ENCODE peak calls at places on chromosomes 16 and 17, in four cellular contexts. W is A549, S is GM12878, J is K562. P is an unnamed sample.

GRCh38 chr16:68417711-68418301 is 30.5 kb downstream of the SMPD3 start:
- DNase-seq in W (no peak), S (peak; percentile 73), J (peak; percentile 25), P (no peak)

GRCh38 chr16:68072038-68072695 is 13.0 kb upstream of the NFATC3 start:
- DNase-seq in W (no peak), S (no peak), J (peak; percentile 67), P (no peak)

GRCh38 chr16:64882385-64882784 is 239.5 kb downstream of the CDH11 start:
- DNase-seq in W (no peak), S (no peak), J (no peak), P (no peak)

GRCh38 chr17:63827002-63827800 is at the start of the genes FTSJ3 and PSMC5:
- DNase-seq in W (peak; percentile 97), S (peak; percentile 84), J (peak; percentile 93), P (peak; percentile 95)

GRCh38 chr17:28182559-28182958 is 136.4 kb upstream of the TMEM97 start:
- DNase-seq in W (no peak), S (no peak), J (no peak), P (no peak)

GRCh38 chr16:89363621-89364393 is 126.6 kb downstream of the ANKRD11 start:
- DNase-seq in W (peak; percentile 65), S (no peak), J (peak; percentile 52), P (peak; percentile 51)

GRCh38 chr17:65730711-65731169 is 169.3 kb upstream of the AXIN2 start:
- DNase-seq in W (no peak), S (no peak), J (no peak), P (no peak)

GRCh38 chr16:73143681-73144370 is 95.9 kb upstream of the ZFHX3 start:
- DNase-seq in W (no peak), S (no peak), J (no peak), P (no peak)

GRCh38 chr16:57535680-57536305 is 578 bp downstream of the CCDC102A start:
- DNase-seq in W (peak; percentile 98), S (no peak), J (peak; percentile 99), P (peak; percentile 77)

GRCh38 chr16:73000020-73000906 is 47.7 kb downstream of the ZFHX3 start:
- DNase-seq in W (no peak), S (no peak), J (no peak), P (peak; percentile 91)

GRCh38 chr17:10384175-10384574 is 11.4 kb upstream of the MYH13 start:
- DNase-seq in W (no peak), S (no peak), J (no peak), P (no peak)

GRCh38 chr17:72412650-72413076 is 291.8 kb downstream of the SOX9 start:
- DNase-seq in W (no peak), S (no peak), J (no peak), P (peak; percentile 70)

GRCh38 chr17:74770498-74771318 is 5.4 kb downstream of the NAT9 start:
- DNase-seq in W (peak; percentile 88), S (no peak), J (peak; percentile 70), P (peak; percentile 81)

GRCh38 chr16:8814095-8814806 is 16.6 kb downstream of the PMM2 start:
- DNase-seq in W (no peak), S (no peak), J (no peak), P (no peak)

GRCh38 chr16:73231969-73232554 is 184.1 kb upstream of the ZFHX3 start:
- DNase-seq in W (no peak), S (no peak), J (no peak), P (no peak)

GRCh38 chr17:4980644-4981216 is 6.7 kb downstream of the CAMTA2 start:
- DNase-seq in W (peak; percentile 73), S (no peak), J (peak; percentile 60), P (peak; percentile 54)

GRCh38 chr17:67800495-67800928 is 24.8 kb upstream of the BPTF start:
- DNase-seq in W (peak; percentile 80), S (peak; percentile 59), J (peak; percentile 81), P (peak; percentile 83)

GRCh38 chr17:80277751-80278671 is 17.4 kb downstream of the RNF213 start:
- DNase-seq in W (no peak), S (no peak), J (no peak), P (no peak)

GRCh38 chr17:45293413-45294211 is 23.2 kb downstream of the MAP3K14 start:
- DNase-seq in W (peak; percentile 93), S (no peak), J (peak; percentile 43), P (peak; percentile 58)

GRCh38 chr17:50214986-50215730 is 13.7 kb upstream of the COL1A1 start:
- DNase-seq in W (no peak), S (no peak), J (no peak), P (no peak)

GRCh38 chr17:76881966-76882365 is 13.8 kb downstream of the MGAT5B start:
- DNase-seq in W (no peak), S (no peak), J (no peak), P (no peak)

GRCh38 chr17:36778458-36778857 is 158.8 kb upstream of the LHX1 start:
- DNase-seq in W (no peak), S (no peak), J (no peak), P (peak; percentile 71)

GRCh38 chr16:49498241-49499017 is 124.8 kb downstream of the C16orf78 start:
- DNase-seq in W (no peak), S (no peak), J (no peak), P (no peak)

GRCh38 chr17:57043276-57043675 is 41.8 kb upstream of the AKAP1 start:
- DNase-seq in W (no peak), S (no peak), J (no peak), P (no peak)

GRCh38 chr17:57044976-57045867 is 39.8 kb upstream of the AKAP1 start:
- DNase-seq in W (no peak), S (no peak), J (no peak), P (no peak)

GRCh38 chr17:57048096-57048495 is 37.0 kb upstream of the AKAP1 start:
- DNase-seq in W (no peak), S (no peak), J (no peak), P (no peak)

GRCh38 chr17:57050303-57050702 is 34.7 kb upstream of the AKAP1 start:
- DNase-seq in W (no peak), S (no peak), J (no peak), P (no peak)

GRCh38 chr17:57045868-57046671 is 39.0 kb upstream of the AKAP1 start:
- DNase-seq in W (no peak), S (no peak), J (no peak), P (no peak)
- TF ChIP-seq CHD4 in W (no peak), S (no peak), J (no peak), P (no peak)

GRCh38 chr17:8426094-8426720 is 9.5 kb upstream of the NDEL1 start:
- DNase-seq in W (no peak), S (no peak), J (no peak), P (no peak)
- TF ChIP-seq CHD4 in W (no peak), S (no peak), J (no peak), P (no peak)

GRCh38 chr17:8402921-8403536 is 5.4 kb upstream of the RNF222 start:
- DNase-seq in W (no peak), S (no peak), J (no peak), P (no peak)

GRCh38 chr17:8408371-8408770 is 10.7 kb upstream of the RNF222 start:
- DNase-seq in W (peak; percentile 33), S (no peak), J (no peak), P (peak; percentile 41)

GRCh38 chr17:8401107-8401506 is 3.5 kb upstream of the RNF222 start:
- DNase-seq in W (no peak), S (no peak), J (no peak), P (no peak)

GRCh38 chr17:8406174-8406573 is 8.5 kb upstream of the RNF222 start:
- DNase-seq in W (no peak), S (no peak), J (no peak), P (no peak)

DNA sequence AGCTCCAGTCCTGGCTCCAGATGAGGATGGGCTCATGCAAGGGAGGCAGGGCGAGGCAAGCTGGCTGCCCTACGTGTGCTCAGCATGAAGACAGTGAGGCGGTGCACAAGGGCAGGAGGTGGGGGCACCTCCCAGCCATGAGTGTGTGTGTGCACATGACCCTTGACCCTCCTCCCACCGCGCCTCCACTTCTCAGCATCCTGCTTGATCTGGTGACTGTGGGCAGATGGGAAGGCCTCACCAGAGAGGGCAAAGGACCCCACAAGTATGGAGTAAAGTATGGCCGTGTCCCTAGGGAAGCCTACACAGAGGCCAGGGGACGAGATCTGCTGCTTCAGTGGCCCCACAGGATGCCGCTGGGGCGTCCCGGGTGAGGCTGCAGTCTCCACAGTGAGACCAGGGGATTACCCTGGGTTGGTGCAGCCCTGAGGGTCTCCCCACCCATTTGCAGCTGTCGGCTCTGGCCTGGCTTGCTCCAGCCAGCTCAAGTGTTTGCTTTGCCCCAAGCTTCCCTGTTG is 7.9 kb upstream of the RNF222 start:
- DNase-seq in W (no peak), S (no peak), J (no peak), P (no peak)
- TF ChIP-seq CHD4 in W (no peak), S (no peak), J (no peak), P (no peak)

GRCh38 chr17:83186751-83187421 is 107.5 kb downstream of the METRNL start:
- DNase-seq in W (no peak), S (no peak), J (no peak), P (no peak)

GRCh38 chr17:83183150-83183820 is 103.9 kb downstream of the METRNL start:
- DNase-seq in W (no peak), S (no peak), J (no peak), P (no peak)

GRCh38 chr17:83186226-83186625 is 106.8 kb downstream of the METRNL start:
- DNase-seq in W (no peak), S (no peak), J (peak; percentile 46), P (peak; percentile 31)

GRCh38 chr17:83183951-83184506 is 104.6 kb downstream of the METRNL start:
- DNase-seq in W (no peak), S (no peak), J (no peak), P (no peak)

GRCh38 chr17:83185023-83186002 is 105.9 kb downstream of the METRNL start:
- DNase-seq in W (no peak), S (no peak), J (no peak), P (no peak)
- TF ChIP-seq CHD4 in W (no peak), S (no peak), J (no peak), P (no peak)

DNA sequence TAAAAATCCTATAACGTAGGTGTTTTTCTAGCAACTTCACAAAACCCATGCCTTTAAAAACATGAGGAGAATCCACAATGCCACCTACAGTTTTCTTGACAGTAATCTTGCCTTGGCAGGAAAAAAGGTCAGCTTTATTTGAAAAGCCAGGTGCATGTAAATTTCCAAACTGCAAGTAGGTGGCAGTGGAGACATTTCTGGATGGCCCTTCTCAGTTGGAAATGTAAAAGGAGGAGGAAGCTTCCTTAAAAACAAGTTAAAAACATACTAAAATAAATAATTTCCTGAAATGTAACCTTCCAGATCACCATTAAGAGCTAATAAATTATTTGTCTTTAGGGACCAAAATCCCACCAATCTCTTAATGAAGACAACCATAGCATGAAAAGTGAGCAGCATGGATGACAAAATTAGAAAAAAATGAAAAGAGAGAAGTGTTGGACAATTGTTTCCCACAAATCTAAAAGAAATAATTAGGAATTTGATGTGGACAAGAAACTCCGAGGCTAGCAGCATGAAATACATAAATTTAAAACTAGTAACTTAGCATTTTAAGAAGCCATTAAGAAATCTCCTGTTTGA is 152.2 kb downstream of the SNX11 start:
- DNase-seq in W (peak; percentile 35), S (no peak), J (peak; percentile 40), P (no peak)
- TF ChIP-seq CHD4 in W (no peak), S (no peak), J (no peak), P (no peak)